ENCODE peak calls at places on chromosomes 3 and 15, in nine cellular contexts. One of them, this sample, is unnamed.

GRCh38 chr15:57892181-57892580 is 173.3 kb downstream of the ALDH1A2 start:
- DNase-seq in uterus: no peak
- DNase-seq in heart left ventricle: no peak
- DNase-seq in sigmoid colon: no peak
- DNase-seq in IMR-90: no peak
- DNase-seq in K562: no peak
- DNase-seq in HCT116: no peak
- DNase-seq in stomach: no peak
- DNase-seq in transverse colon: no peak
- DNase-seq in this sample: no peak

GRCh38 chr3:14425574-14426304 is 23.3 kb downstream of the SLC6A6 start:
- DNase-seq in K562: no peak
- DNase-seq in transverse colon: peak
- DNase-seq in IMR-90: no peak
- DNase-seq in HCT116: no peak
- DNase-seq in sigmoid colon: no peak
- DNase-seq in heart left ventricle: peak
- DNase-seq in uterus: no peak
- DNase-seq in stomach: peak
- DNase-seq in this sample: no peak

GRCh38 chr15:101045835-101046691 is 126.9 kb downstream of the LRRK1 start:
- DNase-seq in stomach: peak
- DNase-seq in IMR-90: no peak
- DNase-seq in sigmoid colon: peak
- DNase-seq in K562: no peak
- DNase-seq in transverse colon: peak
- DNase-seq in heart left ventricle: no peak
- DNase-seq in HCT116: no peak
- DNase-seq in uterus: peak
- DNase-seq in this sample: peak

GRCh38 chr15:49045691-49046112 is 544 bp downstream of the SECISBP2L start:
- DNase-seq in heart left ventricle: no peak
- DNase-seq in HCT116: no peak
- DNase-seq in transverse colon: no peak
- DNase-seq in sigmoid colon: no peak
- DNase-seq in K562: peak
- DNase-seq in uterus: peak
- DNase-seq in stomach: no peak
- DNase-seq in IMR-90: peak
- DNase-seq in this sample: no peak

GRCh38 chr3:12541625-12542024 is 3.7 kb downstream of the MKRN2OS start:
- DNase-seq in stomach: no peak
- DNase-seq in sigmoid colon: no peak
- DNase-seq in heart left ventricle: no peak
- DNase-seq in transverse colon: no peak
- DNase-seq in uterus: no peak
- DNase-seq in IMR-90: no peak
- DNase-seq in K562: peak
- DNase-seq in HCT116: no peak
- DNase-seq in this sample: no peak

GRCh38 chr15:72760590-72761260 is 22.8 kb downstream of the ADPGK start:
- DNase-seq in HCT116: no peak
- DNase-seq in K562: no peak
- DNase-seq in heart left ventricle: no peak
- DNase-seq in IMR-90: no peak
- DNase-seq in stomach: no peak
- DNase-seq in transverse colon: no peak
- DNase-seq in sigmoid colon: no peak
- DNase-seq in uterus: no peak
- DNase-seq in this sample: no peak

GRCh38 chr3:186746008-186746407 is 28.8 kb downstream of the KNG1 start:
- DNase-seq in IMR-90: peak
- DNase-seq in K562: peak
- DNase-seq in uterus: no peak
- DNase-seq in transverse colon: peak
- DNase-seq in heart left ventricle: peak
- DNase-seq in stomach: peak
- DNase-seq in sigmoid colon: no peak
- DNase-seq in HCT116: peak
- DNase-seq in this sample: no peak

GRCh38 chr3:55511895-55512585 is 24.9 kb upstream of the WNT5A start:
- DNase-seq in IMR-90: peak
- DNase-seq in heart left ventricle: no peak
- DNase-seq in uterus: no peak
- DNase-seq in K562: no peak
- DNase-seq in HCT116: no peak
- DNase-seq in stomach: no peak
- DNase-seq in sigmoid colon: no peak
- DNase-seq in transverse colon: no peak
- DNase-seq in this sample: no peak

GRCh38 chr3:51642462-51642861 is 28.6 kb upstream of the TEX264 start:
- DNase-seq in HCT116: no peak
- DNase-seq in IMR-90: peak
- DNase-seq in uterus: no peak
- DNase-seq in transverse colon: no peak
- DNase-seq in sigmoid colon: no peak
- DNase-seq in stomach: no peak
- DNase-seq in K562: no peak
- DNase-seq in heart left ventricle: no peak
- DNase-seq in this sample: no peak

GRCh38 chr15:67836477-67836876 is 3.4 kb downstream of the RNU6-1 start:
- DNase-seq in HCT116: no peak
- DNase-seq in K562: peak
- DNase-seq in heart left ventricle: no peak
- DNase-seq in uterus: peak
- DNase-seq in stomach: peak
- DNase-seq in IMR-90: peak
- DNase-seq in transverse colon: peak
- DNase-seq in sigmoid colon: peak
- DNase-seq in this sample: no peak

GRCh38 chr15:56459096-56459495 is 5.8 kb downstream of the MNS1 start:
- DNase-seq in transverse colon: no peak
- DNase-seq in IMR-90: no peak
- DNase-seq in heart left ventricle: no peak
- DNase-seq in stomach: no peak
- DNase-seq in K562: no peak
- DNase-seq in HCT116: no peak
- DNase-seq in uterus: no peak
- DNase-seq in sigmoid colon: no peak
- DNase-seq in this sample: no peak

GRCh38 chr15:35495075-35495474 is 50.9 kb downstream of the DPH6 start:
- DNase-seq in transverse colon: no peak
- DNase-seq in heart left ventricle: no peak
- DNase-seq in uterus: no peak
- DNase-seq in IMR-90: no peak
- DNase-seq in K562: no peak
- DNase-seq in HCT116: no peak
- DNase-seq in stomach: no peak
- DNase-seq in sigmoid colon: no peak
- DNase-seq in this sample: no peak

GRCh38 chr3:169939320-169939719 is 27.3 kb upstream of the SEC62 start:
- DNase-seq in HCT116: no peak
- DNase-seq in IMR-90: no peak
- DNase-seq in heart left ventricle: no peak
- DNase-seq in sigmoid colon: no peak
- DNase-seq in K562: peak
- DNase-seq in uterus: no peak
- DNase-seq in stomach: no peak
- DNase-seq in transverse colon: no peak
- DNase-seq in this sample: no peak

GRCh38 chr3:55571216-55571813 is 84.2 kb upstream of the WNT5A start:
- DNase-seq in uterus: no peak
- DNase-seq in HCT116: no peak
- DNase-seq in K562: no peak
- DNase-seq in heart left ventricle: no peak
- DNase-seq in stomach: no peak
- DNase-seq in transverse colon: no peak
- DNase-seq in IMR-90: no peak
- DNase-seq in sigmoid colon: no peak
- DNase-seq in this sample: peak

GRCh38 chr3:31422237-31422636 is 110.5 kb upstream of the STT3B start:
- DNase-seq in stomach: no peak
- DNase-seq in HCT116: no peak
- DNase-seq in uterus: no peak
- DNase-seq in IMR-90: no peak
- DNase-seq in K562: no peak
- DNase-seq in sigmoid colon: no peak
- DNase-seq in heart left ventricle: no peak
- DNase-seq in transverse colon: no peak
- DNase-seq in this sample: no peak
- TF ChIP-seq POLR2A in stomach: no peak
- TF ChIP-seq POLR2A in HCT116: no peak
- TF ChIP-seq POLR2A in uterus: no peak
- TF ChIP-seq POLR2A in IMR-90: no peak
- TF ChIP-seq POLR2A in K562: no peak
- TF ChIP-seq POLR2A in sigmoid colon: no peak
- TF ChIP-seq POLR2A in heart left ventricle: no peak
- TF ChIP-seq POLR2A in transverse colon: no peak
- TF ChIP-seq POLR2A in this sample: no peak

GRCh38 chr3:83093222-83093572 is 1331.8 kb upstream of the GBE1 start:
- DNase-seq in uterus: no peak
- DNase-seq in transverse colon: no peak
- DNase-seq in IMR-90: no peak
- DNase-seq in HCT116: no peak
- DNase-seq in stomach: no peak
- DNase-seq in sigmoid colon: no peak
- DNase-seq in heart left ventricle: no peak
- DNase-seq in K562: no peak
- DNase-seq in this sample: no peak
- H3K4me3 ChIP-seq in uterus: no peak
- H3K4me3 ChIP-seq in transverse colon: no peak
- H3K4me3 ChIP-seq in IMR-90: no peak
- H3K4me3 ChIP-seq in HCT116: no peak
- H3K4me3 ChIP-seq in stomach: no peak
- H3K4me3 ChIP-seq in sigmoid colon: no peak
- H3K4me3 ChIP-seq in heart left ventricle: no peak
- H3K4me3 ChIP-seq in K562: no peak
- H3K4me3 ChIP-seq in this sample: no peak

GRCh38 chr3:111212511-111212910 is 140.9 kb downstream of the NECTIN3 start:
- DNase-seq in IMR-90: no peak
- DNase-seq in sigmoid colon: no peak
- DNase-seq in K562: no peak
- DNase-seq in stomach: no peak
- DNase-seq in heart left ventricle: no peak
- DNase-seq in HCT116: no peak
- DNase-seq in transverse colon: no peak
- DNase-seq in uterus: no peak
- DNase-seq in this sample: no peak

GRCh38 chr3:111210866-111211564 is 139.4 kb downstream of the NECTIN3 start:
- DNase-seq in K562: no peak
- DNase-seq in sigmoid colon: no peak
- DNase-seq in transverse colon: no peak
- DNase-seq in HCT116: no peak
- DNase-seq in IMR-90: peak
- DNase-seq in heart left ventricle: no peak
- DNase-seq in stomach: no peak
- DNase-seq in uterus: no peak
- DNase-seq in this sample: no peak

GRCh38 chr3:111215481-111215880 is 143.9 kb downstream of the NECTIN3 start:
- DNase-seq in K562: no peak
- DNase-seq in IMR-90: peak
- DNase-seq in HCT116: no peak
- DNase-seq in sigmoid colon: no peak
- DNase-seq in transverse colon: no peak
- DNase-seq in uterus: no peak
- DNase-seq in heart left ventricle: no peak
- DNase-seq in stomach: no peak
- DNase-seq in this sample: no peak

DNA sequence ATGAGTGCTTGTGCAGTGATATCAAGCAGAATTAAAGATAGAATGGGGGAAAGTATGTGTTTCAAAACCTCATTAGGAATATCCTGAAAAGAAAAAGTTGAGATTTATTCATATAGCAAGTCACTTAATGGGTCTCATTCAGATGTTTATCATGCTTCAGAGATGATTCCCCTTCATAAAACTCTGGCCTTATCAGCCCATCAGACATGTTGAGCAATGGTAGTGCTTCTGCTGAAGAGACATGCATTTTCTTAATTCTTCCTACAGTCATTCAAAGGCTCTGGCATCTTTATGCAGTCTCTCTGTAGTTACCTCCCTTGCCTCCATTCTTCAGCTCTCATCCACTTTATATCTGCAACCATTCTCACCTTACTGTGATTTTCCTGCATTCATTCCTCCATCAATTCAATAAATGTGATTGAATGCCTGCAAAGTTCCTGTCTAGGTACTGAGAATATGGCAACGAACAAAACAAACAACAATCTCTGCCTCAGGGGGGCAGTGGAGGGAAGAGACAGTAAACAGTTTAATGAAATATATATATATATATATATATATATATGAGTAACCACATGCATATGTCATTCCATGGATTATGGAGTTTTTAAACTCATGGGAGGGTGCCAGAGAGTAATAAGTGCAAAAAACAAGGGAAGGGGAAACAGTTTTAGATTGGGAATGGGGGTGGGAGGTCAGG is 138.5 kb downstream of the NECTIN3 start:
- DNase-seq in IMR-90: peak
- DNase-seq in heart left ventricle: no peak
- DNase-seq in transverse colon: no peak
- DNase-seq in uterus: no peak
- DNase-seq in stomach: no peak
- DNase-seq in K562: no peak
- DNase-seq in sigmoid colon: no peak
- DNase-seq in HCT116: no peak
- DNase-seq in this sample: no peak
- TF ChIP-seq CTCF in IMR-90: peak
- TF ChIP-seq CTCF in heart left ventricle: no peak
- TF ChIP-seq CTCF in transverse colon: no peak
- TF ChIP-seq CTCF in uterus: no peak
- TF ChIP-seq CTCF in stomach: no peak
- TF ChIP-seq CTCF in K562: no peak
- TF ChIP-seq CTCF in sigmoid colon: no peak
- TF ChIP-seq CTCF in HCT116: no peak
- TF ChIP-seq CTCF in this sample: no peak

DNA sequence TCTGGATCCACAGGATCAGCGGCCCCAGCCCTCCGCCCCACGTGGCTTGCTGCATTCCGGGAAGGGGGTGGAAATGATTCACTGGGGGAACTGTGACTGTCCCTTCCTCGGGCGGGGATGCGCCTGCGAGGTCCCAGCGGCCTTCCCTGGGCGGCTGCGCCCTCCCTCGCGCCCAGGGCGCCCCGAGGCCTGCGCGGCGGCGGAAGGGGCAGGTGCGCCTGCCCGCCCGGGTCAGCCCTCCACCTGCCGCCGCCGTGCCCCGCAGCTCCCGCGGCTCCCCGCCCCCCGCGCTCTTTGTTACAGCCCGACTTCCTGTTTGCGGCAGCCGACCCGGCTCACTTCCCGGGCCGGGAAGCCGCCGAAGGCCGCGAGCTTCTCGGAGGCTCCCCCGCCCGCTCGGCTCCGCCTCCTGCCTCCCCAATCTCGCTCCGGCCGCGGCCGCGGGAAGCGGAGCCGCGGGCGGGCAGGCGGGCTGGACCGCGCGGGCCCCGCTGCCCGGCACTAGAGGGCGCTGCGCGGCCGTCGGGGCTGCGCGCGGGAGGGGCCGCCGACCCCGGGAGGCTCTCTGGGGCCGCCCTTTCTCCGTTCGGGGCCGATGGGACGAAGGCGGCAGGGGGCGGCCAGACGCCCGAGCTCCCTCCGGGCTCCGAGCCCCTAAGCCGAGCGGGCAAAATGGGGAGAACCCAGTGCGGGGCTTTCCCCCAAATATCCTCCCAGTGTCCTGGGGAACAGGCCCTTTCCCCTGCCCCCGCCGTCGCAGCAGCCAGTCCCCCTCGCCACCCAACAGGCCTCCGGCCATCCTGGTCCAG is 11.5 kb upstream of the CHAC1 start:
- DNase-seq in K562: peak
- DNase-seq in IMR-90: peak
- DNase-seq in HCT116: no peak
- DNase-seq in heart left ventricle: peak
- DNase-seq in uterus: peak
- DNase-seq in sigmoid colon: peak
- DNase-seq in transverse colon: peak
- DNase-seq in stomach: peak
- DNase-seq in this sample: peak
- TF ChIP-seq POLR2A in K562: peak
- TF ChIP-seq POLR2A in IMR-90: peak
- TF ChIP-seq POLR2A in HCT116: peak
- TF ChIP-seq POLR2A in heart left ventricle: no peak
- TF ChIP-seq POLR2A in uterus: no peak
- TF ChIP-seq POLR2A in sigmoid colon: no peak
- TF ChIP-seq POLR2A in transverse colon: peak
- TF ChIP-seq POLR2A in stomach: no peak
- TF ChIP-seq POLR2A in this sample: no peak

This sample was measured in lower leg skin.